ENCODE peak calls at places on chromosomes 7 and 10, in four cellular contexts. N, I, J and L are unnamed samples.
A peak's percentile ranks its signal among the peaks of the same experiment; 100 is the strongest.

GRCh38 chr7:70694357-70694908 is 437.5 kb upstream of the GALNT17 start:
- DNase-seq in N (peak; percentile 10), I (peak; percentile 27), J (peak; percentile 64), L (peak; percentile 21)

GRCh38 chr7:44258423-44258760 is 57.6 kb downstream of the YKT6 start:
- DNase-seq in N (no peak), I (no peak), J (no peak), L (no peak)

GRCh38 chr7:494906-495305 is 24.7 kb downstream of the PDGFA start:
- DNase-seq in N (no peak), I (no peak), J (no peak), L (no peak)

GRCh38 chr10:98446656-98447221 is at the start of gene HPS1:
- DNase-seq in N (peak; percentile 70), I (peak; percentile 83), J (no peak), L (peak; percentile 24)

GRCh38 chr10:42836771-42837468 is 54.3 kb downstream of the BMS1 start:
- DNase-seq in N (no peak), I (no peak), J (no peak), L (no peak)

GRCh38 chr7:81308643-81309354 is 389.9 kb upstream of the SEMA3C start:
- DNase-seq in N (no peak), I (no peak), J (peak; percentile 44), L (peak; percentile 77)

GRCh38 chr7:73901231-73901822 is 40.4 kb downstream of the TMEM270 start:
- DNase-seq in N (no peak), I (no peak), J (no peak), L (no peak)

GRCh38 chr10:64573625-64574325 is 1052.6 kb downstream of the REEP3 start:
- DNase-seq in N (no peak), I (no peak), J (no peak), L (no peak)

GRCh38 chr7:130187360-130187759 is 17.8 kb downstream of the TMEM209 start:
- DNase-seq in N (no peak), I (no peak), J (no peak), L (no peak)

GRCh38 chr10:132520147-132520811 is 17.3 kb upstream of the INPP5A start:
- DNase-seq in N (peak; percentile 51), I (no peak), J (no peak), L (no peak)

GRCh38 chr10:121113385-121113696 is 262.2 kb downstream of the WDR11 start:
- DNase-seq in N (no peak), I (no peak), J (no peak), L (no peak)